ENCODE peak calls at places on chromosomes 13 and 19, in ten cellular contexts. One of them, this sample, is unnamed.
A peak's percentile ranks its signal among the peaks of the same experiment; 100 is the strongest.

GRCh38 chr13:44267966-44268365 is 105.7 kb upstream of the SERP2 start:
- DNase-seq in heart left ventricle: no peak
- DNase-seq in mammary epithelial cell: peak; percentile 46
- DNase-seq in GM12878: no peak
- DNase-seq in heart right ventricle: no peak
- DNase-seq in Caco-2: no peak
- DNase-seq in psoas muscle: no peak
- DNase-seq in RWPE2: no peak
- DNase-seq in left lung: no peak
- DNase-seq in body of pancreas: no peak
- DNase-seq in this sample: no peak

GRCh38 chr13:30569901-30570576 is 47.7 kb upstream of the USPL1 start:
- DNase-seq in heart left ventricle: no peak
- DNase-seq in mammary epithelial cell: peak; percentile 96
- DNase-seq in GM12878: no peak
- DNase-seq in heart right ventricle: peak; percentile 8
- DNase-seq in Caco-2: no peak
- DNase-seq in psoas muscle: peak; percentile 19
- DNase-seq in RWPE2: peak; percentile 69
- DNase-seq in left lung: peak; percentile 44
- DNase-seq in body of pancreas: no peak
- DNase-seq in this sample: peak; percentile 25

GRCh38 chr13:89029062-89029461 is 1357.9 kb downstream of the SLITRK5 start:
- DNase-seq in heart left ventricle: no peak
- DNase-seq in mammary epithelial cell: no peak
- DNase-seq in GM12878: no peak
- DNase-seq in heart right ventricle: no peak
- DNase-seq in Caco-2: no peak
- DNase-seq in psoas muscle: no peak
- DNase-seq in RWPE2: no peak
- DNase-seq in left lung: no peak
- DNase-seq in body of pancreas: no peak
- DNase-seq in this sample: no peak

GRCh38 chr19:44890366-44891015 is 563 bp upstream of the TOMM40 start:
- DNase-seq in heart left ventricle: peak; percentile 100
- DNase-seq in mammary epithelial cell: peak; percentile 100
- DNase-seq in GM12878: peak; percentile 100
- DNase-seq in heart right ventricle: peak; percentile 100
- DNase-seq in Caco-2: peak; percentile 100
- DNase-seq in psoas muscle: no peak
- DNase-seq in RWPE2: peak; percentile 100
- DNase-seq in left lung: no peak
- DNase-seq in body of pancreas: no peak
- DNase-seq in this sample: peak; percentile 86

GRCh38 chr19:7862413-7862951 is 11.7 kb downstream of the PRR36 start:
- DNase-seq in heart left ventricle: no peak
- DNase-seq in mammary epithelial cell: no peak
- DNase-seq in GM12878: no peak
- DNase-seq in heart right ventricle: peak; percentile 43
- DNase-seq in Caco-2: peak; percentile 78
- DNase-seq in psoas muscle: peak; percentile 61
- DNase-seq in RWPE2: peak; percentile 77
- DNase-seq in left lung: peak; percentile 78
- DNase-seq in body of pancreas: peak; percentile 43
- DNase-seq in this sample: no peak

GRCh38 chr13:100611678-100612492 is 23.3 kb upstream of the GGACT start:
- DNase-seq in heart left ventricle: no peak
- DNase-seq in mammary epithelial cell: peak; percentile 73
- DNase-seq in GM12878: no peak
- DNase-seq in heart right ventricle: peak; percentile 8
- DNase-seq in Caco-2: no peak
- DNase-seq in psoas muscle: no peak
- DNase-seq in RWPE2: no peak
- DNase-seq in left lung: no peak
- DNase-seq in body of pancreas: no peak
- DNase-seq in this sample: no peak

GRCh38 chr19:35757231-35757748 is 461 bp upstream of the HSPB6 start:
- DNase-seq in heart left ventricle: peak; percentile 92
- DNase-seq in mammary epithelial cell: no peak
- DNase-seq in GM12878: no peak
- DNase-seq in heart right ventricle: peak; percentile 90
- DNase-seq in Caco-2: peak; percentile 61
- DNase-seq in psoas muscle: peak; percentile 92
- DNase-seq in RWPE2: peak; percentile 61
- DNase-seq in left lung: peak; percentile 81
- DNase-seq in body of pancreas: peak; percentile 59
- DNase-seq in this sample: peak; percentile 76

GRCh38 chr13:47843005-47843404 is 158.1 kb downstream of the SUCLA2 start:
- DNase-seq in heart left ventricle: no peak
- DNase-seq in mammary epithelial cell: no peak
- DNase-seq in GM12878: no peak
- DNase-seq in heart right ventricle: no peak
- DNase-seq in Caco-2: no peak
- DNase-seq in psoas muscle: no peak
- DNase-seq in RWPE2: no peak
- DNase-seq in left lung: no peak
- DNase-seq in body of pancreas: no peak
- DNase-seq in this sample: no peak

GRCh38 chr19:17929056-17929455 is 3.8 kb upstream of the CCDC124 start:
- DNase-seq in heart left ventricle: no peak
- DNase-seq in mammary epithelial cell: no peak
- DNase-seq in GM12878: peak; percentile 65
- DNase-seq in heart right ventricle: no peak
- DNase-seq in Caco-2: no peak
- DNase-seq in psoas muscle: no peak
- DNase-seq in RWPE2: no peak
- DNase-seq in left lung: no peak
- DNase-seq in body of pancreas: no peak
- DNase-seq in this sample: no peak

GRCh38 chr19:32351807-32352630 is 6.6 kb downstream of the ZNF507 start:
- DNase-seq in heart left ventricle: no peak
- DNase-seq in mammary epithelial cell: no peak
- DNase-seq in GM12878: no peak
- DNase-seq in heart right ventricle: no peak
- DNase-seq in Caco-2: no peak
- DNase-seq in psoas muscle: no peak
- DNase-seq in RWPE2: no peak
- DNase-seq in left lung: no peak
- DNase-seq in body of pancreas: no peak
- DNase-seq in this sample: no peak

GRCh38 chr13:28579334-28579733 is 79.6 kb upstream of the POMP start:
- DNase-seq in heart left ventricle: no peak
- DNase-seq in mammary epithelial cell: no peak
- DNase-seq in GM12878: no peak
- DNase-seq in heart right ventricle: no peak
- DNase-seq in Caco-2: peak; percentile 32
- DNase-seq in psoas muscle: no peak
- DNase-seq in RWPE2: no peak
- DNase-seq in left lung: no peak
- DNase-seq in body of pancreas: no peak
- DNase-seq in this sample: no peak

GRCh38 chr19:38394488-38394887 is 6.0 kb downstream of the SPRED3 start:
- DNase-seq in heart left ventricle: no peak
- DNase-seq in mammary epithelial cell: no peak
- DNase-seq in GM12878: no peak
- DNase-seq in heart right ventricle: no peak
- DNase-seq in Caco-2: no peak
- DNase-seq in psoas muscle: no peak
- DNase-seq in RWPE2: no peak
- DNase-seq in left lung: no peak
- DNase-seq in body of pancreas: no peak
- DNase-seq in this sample: no peak

GRCh38 chr13:110454956-110455355 is 106.6 kb downstream of the RAB20 start:
- DNase-seq in heart left ventricle: no peak
- DNase-seq in mammary epithelial cell: no peak
- DNase-seq in GM12878: no peak
- DNase-seq in heart right ventricle: no peak
- DNase-seq in Caco-2: no peak
- DNase-seq in psoas muscle: no peak
- DNase-seq in RWPE2: no peak
- DNase-seq in left lung: peak; percentile 28
- DNase-seq in body of pancreas: no peak
- DNase-seq in this sample: no peak

GRCh38 chr13:110457361-110457760 is 104.2 kb downstream of the RAB20 start:
- DNase-seq in heart left ventricle: no peak
- DNase-seq in mammary epithelial cell: no peak
- DNase-seq in GM12878: no peak
- DNase-seq in heart right ventricle: no peak
- DNase-seq in Caco-2: no peak
- DNase-seq in psoas muscle: no peak
- DNase-seq in RWPE2: no peak
- DNase-seq in left lung: no peak
- DNase-seq in body of pancreas: no peak
- DNase-seq in this sample: no peak

GRCh38 chr13:110456550-110456949 is 105.0 kb downstream of the RAB20 start:
- DNase-seq in heart left ventricle: no peak
- DNase-seq in mammary epithelial cell: no peak
- DNase-seq in GM12878: no peak
- DNase-seq in heart right ventricle: no peak
- DNase-seq in Caco-2: no peak
- DNase-seq in psoas muscle: no peak
- DNase-seq in RWPE2: no peak
- DNase-seq in left lung: no peak
- DNase-seq in body of pancreas: no peak
- DNase-seq in this sample: no peak

GRCh38 chr13:110455444-110455843 is 106.1 kb downstream of the RAB20 start:
- DNase-seq in heart left ventricle: no peak
- DNase-seq in mammary epithelial cell: no peak
- DNase-seq in GM12878: no peak
- DNase-seq in heart right ventricle: no peak
- DNase-seq in Caco-2: no peak
- DNase-seq in psoas muscle: no peak
- DNase-seq in RWPE2: no peak
- DNase-seq in left lung: no peak
- DNase-seq in body of pancreas: no peak
- DNase-seq in this sample: no peak

GRCh38 chr13:110455941-110456340 is 105.6 kb downstream of the RAB20 start:
- DNase-seq in heart left ventricle: peak; percentile 72
- DNase-seq in mammary epithelial cell: peak; percentile 67
- DNase-seq in GM12878: no peak
- DNase-seq in heart right ventricle: peak; percentile 74
- DNase-seq in Caco-2: peak; percentile 89
- DNase-seq in psoas muscle: peak; percentile 72
- DNase-seq in RWPE2: no peak
- DNase-seq in left lung: peak; percentile 86
- DNase-seq in body of pancreas: peak; percentile 81
- DNase-seq in this sample: peak; percentile 43
- H3K36me3 ChIP-seq in heart left ventricle: peaks cover 9% of the 10 kb centered on the region
- H3K36me3 ChIP-seq in mammary epithelial cell: peaks cover 5% of the 10 kb centered on the region
- H3K36me3 ChIP-seq in GM12878: no peaks in the 10 kb centered on the region
- H3K36me3 ChIP-seq in heart right ventricle: no peaks in the 10 kb centered on the region
- H3K36me3 ChIP-seq in Caco-2: no peaks in the 10 kb centered on the region
- H3K36me3 ChIP-seq in psoas muscle: peaks cover 22% of the 10 kb centered on the region
- H3K36me3 ChIP-seq in RWPE2: peaks cover 70% of the 10 kb centered on the region
- H3K36me3 ChIP-seq in left lung: no peaks in the 10 kb centered on the region
- H3K36me3 ChIP-seq in body of pancreas: no peaks in the 10 kb centered on the region
- H3K36me3 ChIP-seq in this sample: peaks cover 69% of the 10 kb centered on the region

GRCh38 chr13:21086929-21087328 is 25.5 kb upstream of the LATS2 start:
- DNase-seq in heart left ventricle: no peak
- DNase-seq in mammary epithelial cell: no peak
- DNase-seq in GM12878: no peak
- DNase-seq in heart right ventricle: no peak
- DNase-seq in Caco-2: no peak
- DNase-seq in psoas muscle: no peak
- DNase-seq in RWPE2: no peak
- DNase-seq in left lung: no peak
- DNase-seq in body of pancreas: no peak
- DNase-seq in this sample: no peak

GRCh38 chr13:21095311-21095710 is 33.9 kb upstream of the LATS2 start:
- DNase-seq in heart left ventricle: no peak
- DNase-seq in mammary epithelial cell: no peak
- DNase-seq in GM12878: no peak
- DNase-seq in heart right ventricle: no peak
- DNase-seq in Caco-2: no peak
- DNase-seq in psoas muscle: no peak
- DNase-seq in RWPE2: no peak
- DNase-seq in left lung: no peak
- DNase-seq in body of pancreas: no peak
- DNase-seq in this sample: no peak

GRCh38 chr13:21088534-21088933 is 27.1 kb upstream of the LATS2 start:
- DNase-seq in heart left ventricle: no peak
- DNase-seq in mammary epithelial cell: no peak
- DNase-seq in GM12878: no peak
- DNase-seq in heart right ventricle: no peak
- DNase-seq in Caco-2: no peak
- DNase-seq in psoas muscle: no peak
- DNase-seq in RWPE2: no peak
- DNase-seq in left lung: no peak
- DNase-seq in body of pancreas: no peak
- DNase-seq in this sample: no peak

DNA sequence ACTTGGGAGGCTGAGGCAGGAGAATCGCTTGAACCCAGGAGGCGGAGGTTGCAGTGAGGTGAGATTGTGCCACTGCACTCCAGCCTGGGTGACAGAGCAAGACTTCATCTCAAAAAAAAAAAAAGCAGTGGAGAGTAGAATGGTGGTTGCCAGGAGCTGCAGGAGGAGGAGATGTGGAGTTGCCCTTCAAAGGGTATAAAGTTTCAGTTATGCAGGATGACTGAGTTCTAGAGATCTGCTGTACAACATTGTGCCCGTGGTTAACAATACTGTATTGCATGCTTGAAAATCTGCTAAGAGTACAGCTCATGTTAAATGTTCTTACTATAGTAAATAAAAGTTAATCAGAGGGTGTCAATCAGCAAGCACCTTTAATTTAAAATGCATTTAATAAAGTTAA is 28.4 kb upstream of the LATS2 start:
- DNase-seq in heart left ventricle: no peak
- DNase-seq in mammary epithelial cell: no peak
- DNase-seq in GM12878: no peak
- DNase-seq in heart right ventricle: no peak
- DNase-seq in Caco-2: no peak
- DNase-seq in psoas muscle: no peak
- DNase-seq in RWPE2: no peak
- DNase-seq in left lung: no peak
- DNase-seq in body of pancreas: no peak
- DNase-seq in this sample: no peak
- H3K36me3 ChIP-seq in heart left ventricle: no peaks in the 10 kb centered on the region
- H3K36me3 ChIP-seq in mammary epithelial cell: no peaks in the 10 kb centered on the region
- H3K36me3 ChIP-seq in GM12878: no peaks in the 10 kb centered on the region
- H3K36me3 ChIP-seq in heart right ventricle: no peaks in the 10 kb centered on the region
- H3K36me3 ChIP-seq in Caco-2: no peaks in the 10 kb centered on the region
- H3K36me3 ChIP-seq in psoas muscle: no peaks in the 10 kb centered on the region
- H3K36me3 ChIP-seq in RWPE2: no peaks in the 10 kb centered on the region
- H3K36me3 ChIP-seq in left lung: no peaks in the 10 kb centered on the region
- H3K36me3 ChIP-seq in body of pancreas: no peaks in the 10 kb centered on the region
- H3K36me3 ChIP-seq in this sample: no peaks in the 10 kb centered on the region

GRCh38 chr19:6837525-6837924 is 49.9 kb upstream of the ADGRE1 start:
- DNase-seq in heart left ventricle: no peak
- DNase-seq in mammary epithelial cell: no peak
- DNase-seq in GM12878: no peak
- DNase-seq in heart right ventricle: no peak
- DNase-seq in Caco-2: no peak
- DNase-seq in psoas muscle: no peak
- DNase-seq in RWPE2: no peak
- DNase-seq in left lung: no peak
- DNase-seq in body of pancreas: no peak
- DNase-seq in this sample: no peak
- H3K36me3 ChIP-seq in heart left ventricle: no peaks in the 10 kb centered on the region
- H3K36me3 ChIP-seq in mammary epithelial cell: no peaks in the 10 kb centered on the region
- H3K36me3 ChIP-seq in GM12878: peaks cover 14% of the 10 kb centered on the region
- H3K36me3 ChIP-seq in heart right ventricle: no peaks in the 10 kb centered on the region
- H3K36me3 ChIP-seq in Caco-2: no peaks in the 10 kb centered on the region
- H3K36me3 ChIP-seq in psoas muscle: no peaks in the 10 kb centered on the region
- H3K36me3 ChIP-seq in RWPE2: no peaks in the 10 kb centered on the region
- H3K36me3 ChIP-seq in left lung: no peaks in the 10 kb centered on the region
- H3K36me3 ChIP-seq in body of pancreas: no peaks in the 10 kb centered on the region
- H3K36me3 ChIP-seq in this sample: no peaks in the 10 kb centered on the region

GRCh38 chr13:98462946-98463345 is 114.0 kb downstream of the STK24 start:
- DNase-seq in heart left ventricle: no peak
- DNase-seq in mammary epithelial cell: no peak
- DNase-seq in GM12878: no peak
- DNase-seq in heart right ventricle: no peak
- DNase-seq in Caco-2: no peak
- DNase-seq in psoas muscle: no peak
- DNase-seq in RWPE2: no peak
- DNase-seq in left lung: peak; percentile 27
- DNase-seq in body of pancreas: no peak
- DNase-seq in this sample: no peak
- H3K36me3 ChIP-seq in heart left ventricle: peaks cover 12% of the 10 kb centered on the region
- H3K36me3 ChIP-seq in mammary epithelial cell: peaks cover 34% of the 10 kb centered on the region
- H3K36me3 ChIP-seq in GM12878: peaks cover 34% of the 10 kb centered on the region
- H3K36me3 ChIP-seq in heart right ventricle: no peaks in the 10 kb centered on the region
- H3K36me3 ChIP-seq in Caco-2: peaks cover 3% of the 10 kb centered on the region
- H3K36me3 ChIP-seq in psoas muscle: peaks cover 69% of the 10 kb centered on the region
- H3K36me3 ChIP-seq in RWPE2: peaks cover 91% of the 10 kb centered on the region
- H3K36me3 ChIP-seq in left lung: no peaks in the 10 kb centered on the region
- H3K36me3 ChIP-seq in body of pancreas: peaks cover 12% of the 10 kb centered on the region
- H3K36me3 ChIP-seq in this sample: peaks cover 44% of the 10 kb centered on the region

This sample was measured in thoracic aorta.